ENCODE peak calls at places on chromosomes 7 and 10, in nine cellular contexts. One of them, this sample, is unnamed.

GRCh38 chr10:69731184-69731583 is 70.5 kb upstream of the COL13A1 start:
- DNase-seq in HCT116: no peak
- DNase-seq in HEK293T: no peak
- DNase-seq in COR-L47: no peak
- DNase-seq in stimulated activated naive CD8-positive, alpha-beta T cell treated with anti-CD3 and anti-CD28 coated beads, Interleukin-15, Interleukin-2, amounts not matched to agents 100 U/mL and 50 U/mL, for 24 hours: no peak
- DNase-seq in NCI-H345: no peak
- DNase-seq in epithelial cell of esophagus: no peak
- DNase-seq in NCI-H1092 treated with DMSO at 0.1 percent for 48 hours: no peak
- DNase-seq in hepatocyte: peak
- DNase-seq in this sample: peak

GRCh38 chr7:42522227-42522991 is 285.4 kb upstream of the GLI3 start:
- DNase-seq in NCI-H1092 treated with DMSO at 0.1 percent for 48 hours: no peak
- DNase-seq in HEK293T: no peak
- DNase-seq in HCT116: no peak
- DNase-seq in NCI-H345: no peak
- DNase-seq in stimulated activated naive CD8-positive, alpha-beta T cell treated with anti-CD3 and anti-CD28 coated beads, Interleukin-15, Interleukin-2, amounts not matched to agents 100 U/mL and 50 U/mL, for 24 hours: no peak
- DNase-seq in epithelial cell of esophagus: peak
- DNase-seq in COR-L47: no peak
- DNase-seq in hepatocyte: peak
- DNase-seq in this sample: no peak

GRCh38 chr7:27098493-27099223 is 2.9 kb upstream of the HOXA1 start:
- DNase-seq in HEK293T: no peak
- DNase-seq in hepatocyte: no peak
- DNase-seq in NCI-H1092 treated with DMSO at 0.1 percent for 48 hours: no peak
- DNase-seq in HCT116: no peak
- DNase-seq in COR-L47: no peak
- DNase-seq in stimulated activated naive CD8-positive, alpha-beta T cell treated with anti-CD3 and anti-CD28 coated beads, Interleukin-15, Interleukin-2, amounts not matched to agents 100 U/mL and 50 U/mL, for 24 hours: no peak
- DNase-seq in NCI-H345: no peak
- DNase-seq in epithelial cell of esophagus: peak
- DNase-seq in this sample: no peak

GRCh38 chr7:157442993-157443831 is 106.4 kb downstream of the DNAJB6 start:
- DNase-seq in HCT116: no peak
- DNase-seq in NCI-H345: no peak
- DNase-seq in epithelial cell of esophagus: no peak
- DNase-seq in COR-L47: no peak
- DNase-seq in hepatocyte: no peak
- DNase-seq in NCI-H1092 treated with DMSO at 0.1 percent for 48 hours: no peak
- DNase-seq in stimulated activated naive CD8-positive, alpha-beta T cell treated with anti-CD3 and anti-CD28 coated beads, Interleukin-15, Interleukin-2, amounts not matched to agents 100 U/mL and 50 U/mL, for 24 hours: no peak
- DNase-seq in HEK293T: no peak
- DNase-seq in this sample: no peak

GRCh38 chr10:116634126-116634975 is 13.6 kb downstream of the PNLIPRP2 start:
- DNase-seq in hepatocyte: no peak
- DNase-seq in NCI-H345: no peak
- DNase-seq in HEK293T: no peak
- DNase-seq in HCT116: peak
- DNase-seq in NCI-H1092 treated with DMSO at 0.1 percent for 48 hours: no peak
- DNase-seq in COR-L47: no peak
- DNase-seq in epithelial cell of esophagus: peak
- DNase-seq in stimulated activated naive CD8-positive, alpha-beta T cell treated with anti-CD3 and anti-CD28 coated beads, Interleukin-15, Interleukin-2, amounts not matched to agents 100 U/mL and 50 U/mL, for 24 hours: no peak
- DNase-seq in this sample: no peak

GRCh38 chr7:115499966-115500365 is 530.6 kb downstream of the TFEC start:
- DNase-seq in stimulated activated naive CD8-positive, alpha-beta T cell treated with anti-CD3 and anti-CD28 coated beads, Interleukin-15, Interleukin-2, amounts not matched to agents 100 U/mL and 50 U/mL, for 24 hours: no peak
- DNase-seq in HEK293T: no peak
- DNase-seq in HCT116: no peak
- DNase-seq in COR-L47: no peak
- DNase-seq in NCI-H345: no peak
- DNase-seq in hepatocyte: no peak
- DNase-seq in NCI-H1092 treated with DMSO at 0.1 percent for 48 hours: no peak
- DNase-seq in epithelial cell of esophagus: no peak
- DNase-seq in this sample: no peak

GRCh38 chr10:99834410-99834809 is 52.0 kb downstream of the ABCC2 start:
- DNase-seq in COR-L47: no peak
- DNase-seq in NCI-H1092 treated with DMSO at 0.1 percent for 48 hours: no peak
- DNase-seq in NCI-H345: no peak
- DNase-seq in epithelial cell of esophagus: peak
- DNase-seq in stimulated activated naive CD8-positive, alpha-beta T cell treated with anti-CD3 and anti-CD28 coated beads, Interleukin-15, Interleukin-2, amounts not matched to agents 100 U/mL and 50 U/mL, for 24 hours: no peak
- DNase-seq in HEK293T: no peak
- DNase-seq in hepatocyte: no peak
- DNase-seq in HCT116: peak
- DNase-seq in this sample: no peak

GRCh38 chr10:100346351-100346764 is 675 bp upstream of the SCD start:
- DNase-seq in NCI-H345: peak
- DNase-seq in COR-L47: peak
- DNase-seq in NCI-H1092 treated with DMSO at 0.1 percent for 48 hours: peak
- DNase-seq in epithelial cell of esophagus: peak
- DNase-seq in HEK293T: peak
- DNase-seq in HCT116: peak
- DNase-seq in hepatocyte: peak
- DNase-seq in stimulated activated naive CD8-positive, alpha-beta T cell treated with anti-CD3 and anti-CD28 coated beads, Interleukin-15, Interleukin-2, amounts not matched to agents 100 U/mL and 50 U/mL, for 24 hours: peak
- DNase-seq in this sample: peak

GRCh38 chr7:147913239-147913638 is 677.3 kb upstream of the C7orf33 start:
- DNase-seq in epithelial cell of esophagus: no peak
- DNase-seq in HCT116: no peak
- DNase-seq in HEK293T: no peak
- DNase-seq in NCI-H1092 treated with DMSO at 0.1 percent for 48 hours: no peak
- DNase-seq in COR-L47: no peak
- DNase-seq in stimulated activated naive CD8-positive, alpha-beta T cell treated with anti-CD3 and anti-CD28 coated beads, Interleukin-15, Interleukin-2, amounts not matched to agents 100 U/mL and 50 U/mL, for 24 hours: no peak
- DNase-seq in hepatocyte: no peak
- DNase-seq in NCI-H345: no peak
- DNase-seq in this sample: no peak

GRCh38 chr7:98733036-98733435 is 116.0 kb downstream of the NPTX2 start:
- DNase-seq in COR-L47: peak
- DNase-seq in stimulated activated naive CD8-positive, alpha-beta T cell treated with anti-CD3 and anti-CD28 coated beads, Interleukin-15, Interleukin-2, amounts not matched to agents 100 U/mL and 50 U/mL, for 24 hours: peak
- DNase-seq in HCT116: peak
- DNase-seq in epithelial cell of esophagus: peak
- DNase-seq in NCI-H1092 treated with DMSO at 0.1 percent for 48 hours: peak
- DNase-seq in HEK293T: peak
- DNase-seq in NCI-H345: peak
- DNase-seq in hepatocyte: peak
- DNase-seq in this sample: peak

GRCh38 chr10:8049874-8050560 is 4.5 kb upstream of the GATA3 start:
- DNase-seq in HEK293T: no peak
- DNase-seq in hepatocyte: peak
- DNase-seq in HCT116: no peak
- DNase-seq in NCI-H1092 treated with DMSO at 0.1 percent for 48 hours: no peak
- DNase-seq in epithelial cell of esophagus: peak
- DNase-seq in NCI-H345: no peak
- DNase-seq in stimulated activated naive CD8-positive, alpha-beta T cell treated with anti-CD3 and anti-CD28 coated beads, Interleukin-15, Interleukin-2, amounts not matched to agents 100 U/mL and 50 U/mL, for 24 hours: no peak
- DNase-seq in COR-L47: no peak
- DNase-seq in this sample: no peak